ENCODE peak calls at places on chromosome 20, in eight cellular contexts. P, F, Q, O, M, N, C and V are unnamed samples.

GRCh38 chr20:62716198-62716940 is 7.7 kb downstream of the NTSR1 start:
- DNase-seq in P (no peak), F (no peak), Q (no peak), O (no peak), M (no peak), N (peak; percentile 28), C (no peak), V (peak; percentile 10)

GRCh38 chr20:38091447-38092216 is 58.1 kb downstream of the RPRD1B start:
- DNase-seq in P (no peak), F (no peak), Q (no peak), O (no peak), M (no peak), N (no peak), C (no peak), V (no peak)

GRCh38 chr20:53260591-53260990 is 288.4 kb downstream of the TSHZ2 start:
- DNase-seq in P (no peak), F (no peak), Q (no peak), O (no peak), M (no peak), N (no peak), C (no peak), V (no peak)

GRCh38 chr20:53899351-53900167 is 170.8 kb downstream of the BCAS1 start:
- DNase-seq in P (no peak), F (peak; percentile 79), Q (no peak), O (no peak), M (peak; percentile 87), N (peak; percentile 53), C (no peak), V (peak; percentile 44)

GRCh38 chr20:40511478-40511877 is 177.6 kb downstream of the MAFB start:
- DNase-seq in P (peak; percentile 42), F (peak; percentile 88), Q (no peak), O (no peak), M (no peak), N (peak; percentile 92), C (peak; percentile 8), V (no peak)

GRCh38 chr20:55439057-55439456 is 566.3 kb downstream of the CBLN4 start:
- DNase-seq in P (no peak), F (no peak), Q (no peak), O (no peak), M (no peak), N (no peak), C (no peak), V (no peak)

GRCh38 chr20:64038579-64039292 is 2.8 kb downstream of the C20orf204 start:
- DNase-seq in P (peak; percentile 62), F (peak; percentile 34), Q (peak; percentile 86), O (no peak), M (no peak), N (peak; percentile 76), C (no peak), V (peak; percentile 89)

GRCh38 chr20:18058661-18059467 is 1.1 kb upstream of the OVOL2 start:
- DNase-seq in P (no peak), F (no peak), Q (peak; percentile 65), O (no peak), M (no peak), N (no peak), C (no peak), V (peak; percentile 68)

DNA sequence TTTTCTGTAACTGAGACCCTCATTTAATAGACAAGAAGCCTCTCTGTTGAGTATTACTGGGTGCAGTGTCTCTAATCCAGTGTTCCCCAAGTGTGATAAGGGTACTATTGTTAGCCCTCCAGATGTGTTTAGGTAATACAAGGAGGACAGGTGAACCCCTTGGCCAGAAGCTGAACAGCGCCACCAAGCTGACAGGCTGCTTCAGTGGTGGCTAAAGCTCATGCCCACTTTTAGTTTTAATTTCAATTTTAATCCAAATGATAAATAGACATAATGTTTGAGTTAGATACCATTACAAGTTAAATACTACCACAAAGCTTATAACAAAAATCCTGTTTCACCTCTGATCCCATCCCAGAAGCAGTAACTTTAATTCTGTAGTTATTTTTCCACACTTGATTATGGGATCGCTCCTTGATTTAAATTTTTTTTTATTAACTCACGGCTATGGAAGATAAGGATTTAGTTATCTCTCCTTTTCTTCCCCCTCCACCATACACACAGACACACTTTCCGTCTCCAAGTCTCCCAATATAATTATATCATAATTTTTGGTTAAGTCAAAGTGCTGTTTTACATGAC is 8.3 kb upstream of the STK35 start:
- DNase-seq in P (no peak), F (no peak), Q (no peak), O (no peak), M (no peak), N (peak; percentile 11), C (no peak), V (no peak)
- TF ChIP-seq CTCF in P (no peak), F (peak; percentile 58), Q (peak; percentile 45), O (peak; percentile 23), M (peak; percentile 80), N (peak; percentile 57), C (peak; percentile 35), V (no peak)

GRCh38 chr20:46057856-46058655 is 29.0 kb downstream of the SLC12A5 start:
- DNase-seq in P (peak; percentile 34), F (peak; percentile 24), Q (peak; percentile 78), O (no peak), M (no peak), N (peak; percentile 50), C (no peak), V (peak; percentile 71)
- TF ChIP-seq CTCF in P (peak; percentile 1), F (peak; percentile 21), Q (no peak), O (peak; percentile 57), M (no peak), N (peak; percentile 47), C (peak; percentile 35), V (peak; percentile 61)

DNA sequence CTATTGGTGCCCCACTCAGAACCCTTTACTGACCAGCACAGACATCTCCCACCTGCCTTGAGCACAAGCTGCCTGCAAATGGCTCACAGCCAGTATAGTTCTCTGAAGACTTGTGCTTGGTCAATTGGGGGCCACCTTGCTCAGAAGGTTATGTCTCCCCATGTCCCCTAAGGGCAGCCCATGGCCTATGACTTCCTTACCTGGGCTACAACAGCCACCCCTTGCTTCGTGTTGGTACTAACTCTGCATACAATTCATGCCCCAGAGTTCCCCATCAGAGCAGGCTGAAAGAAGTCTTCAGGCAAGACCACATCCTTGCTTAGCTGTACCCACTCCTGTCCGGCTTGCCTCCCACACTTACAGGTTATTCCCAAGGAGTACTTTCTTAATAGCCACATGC is 57.4 kb downstream of the TOX2 start:
- DNase-seq in P (no peak), F (no peak), Q (no peak), O (no peak), M (no peak), N (no peak), C (no peak), V (no peak)
- TF ChIP-seq CTCF in P (no peak), F (no peak), Q (no peak), O (no peak), M (no peak), N (no peak), C (no peak), V (no peak)

GRCh38 chr20:5885866-5886265 is 64.5 kb downstream of the TRMT6 start:
- DNase-seq in P (no peak), F (peak; percentile 40), Q (no peak), O (no peak), M (no peak), N (no peak), C (no peak), V (no peak)
- TF ChIP-seq CTCF in P (no peak), F (peak; percentile 63), Q (no peak), O (no peak), M (peak; percentile 5), N (no peak), C (no peak), V (no peak)

DNA sequence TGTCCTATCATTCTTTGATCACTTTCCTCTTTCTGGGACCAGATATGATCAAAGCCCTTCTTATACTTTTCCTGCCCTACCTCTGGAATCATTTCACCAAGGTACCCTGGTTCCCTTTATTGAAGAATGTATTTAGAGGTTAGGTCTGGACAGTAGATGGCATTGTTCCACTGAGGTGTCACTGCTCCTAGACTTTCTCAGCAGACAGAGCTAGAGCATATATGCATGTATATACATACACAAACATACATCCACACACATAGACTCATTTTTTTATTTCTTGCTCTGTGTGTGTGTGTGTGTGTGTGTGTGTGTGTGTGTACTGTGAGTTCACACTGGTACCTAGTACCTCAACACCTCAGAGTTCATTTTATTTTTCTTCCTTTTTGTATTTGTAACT is 40.9 kb downstream of the PTPRA start:
- DNase-seq in P (no peak), F (peak; percentile 19), Q (no peak), O (no peak), M (no peak), N (peak; percentile 32), C (no peak), V (no peak)
- TF ChIP-seq CTCF in P (no peak), F (peak; percentile 14), Q (no peak), O (no peak), M (peak; percentile 46), N (peak; percentile 10), C (no peak), V (no peak)

GRCh38 chr20:15362849-15363248 is 1025.4 kb upstream of the FLRT3 start:
- DNase-seq in P (no peak), F (no peak), Q (no peak), O (no peak), M (no peak), N (no peak), C (no peak), V (no peak)

GRCh38 chr20:15364781-15365180 is 1027.4 kb upstream of the FLRT3 start:
- DNase-seq in P (no peak), F (no peak), Q (no peak), O (no peak), M (no peak), N (no peak), C (no peak), V (no peak)

DNA sequence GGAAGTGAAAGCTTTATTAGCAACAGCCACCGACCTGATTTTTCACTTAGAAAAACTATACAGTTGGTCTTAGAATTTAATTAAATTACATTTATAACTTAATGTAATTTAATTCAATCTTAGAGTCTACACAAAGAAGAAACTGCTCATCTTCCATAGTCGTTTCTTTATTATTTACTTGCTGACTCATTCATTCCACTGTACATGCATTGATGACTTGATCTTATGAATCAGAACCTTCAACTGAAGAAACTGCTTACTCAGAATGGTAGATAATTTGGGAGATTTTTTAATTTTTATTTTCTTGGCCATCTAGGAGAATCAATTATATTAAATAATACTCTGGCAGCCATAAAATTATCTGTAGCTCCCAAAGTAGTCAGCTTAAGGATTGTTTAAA is 1021.6 kb upstream of the FLRT3 start:
- DNase-seq in P (no peak), F (peak; percentile 28), Q (no peak), O (no peak), M (peak; percentile 13), N (no peak), C (no peak), V (no peak)
- TF ChIP-seq CTCF in P (no peak), F (no peak), Q (no peak), O (no peak), M (no peak), N (no peak), C (no peak), V (no peak)